ENCODE peak calls at places on chromosomes 5 and 9, in eight cellular contexts. A is activated naive CD8-positive, alpha-beta T cell treated with anti-CD3 and anti-CD28 coated beads for 36 hours; Q is neural progenitor cell; D is GM10248; B is bronchial epithelial cell; C is amygdala; O is H9; P is frontal cortex. U is an unnamed sample.

GRCh38 chr5:157540707-157541451 is 34.7 kb downstream of the ADAM19 start:
- DNase-seq in Q (peak), A (peak), O (no peak), P (no peak), D (peak), C (no peak), B (peak), U (peak)

GRCh38 chr5:159034083-159034824 is 65.5 kb downstream of the EBF1 start:
- DNase-seq in P (no peak), D (peak), B (no peak), O (no peak), C (no peak), Q (peak), A (no peak), U (peak)

GRCh38 chr9:80233102-80233843 is 661.5 kb downstream of the TLE4 start:
- DNase-seq in D (no peak), C (no peak), O (no peak), Q (no peak), B (no peak), P (no peak), A (no peak), U (no peak)

GRCh38 chr5:149166128-149166527 is 24.8 kb downstream of the ABLIM3 start:
- DNase-seq in P (no peak), O (no peak), B (peak), C (no peak), D (no peak), A (no peak), Q (no peak), U (no peak)

GRCh38 chr9:105401651-105402050 is 46.2 kb upstream of the FSD1L start:
- DNase-seq in P (no peak), D (no peak), B (no peak), O (no peak), Q (peak), C (no peak), A (no peak), U (no peak)

GRCh38 chr5:111043712-111044506 is 27.6 kb upstream of the TSLP start:
- DNase-seq in B (peak), O (peak), C (no peak), A (no peak), Q (peak), D (no peak), P (no peak), U (no peak)

GRCh38 chr5:172716796-172717313 is 54.1 kb downstream of the DUSP1 start:
- DNase-seq in Q (peak), C (no peak), D (peak), O (peak), A (peak), P (peak), B (peak), U (peak)

GRCh38 chr5:16364906-16365305 is 100.7 kb downstream of the ZNF622 start:
- DNase-seq in B (no peak), Q (no peak), O (no peak), P (no peak), D (no peak), C (no peak), A (no peak), U (no peak)

GRCh38 chr5:32794086-32794485 is 83.0 kb downstream of the NPR3 start:
- DNase-seq in B (peak), D (no peak), A (no peak), C (no peak), O (peak), P (no peak), Q (peak), U (no peak)

GRCh38 chr9:124010665-124011321 is 775 bp upstream of the LHX2 start:
- DNase-seq in Q (peak), O (no peak), P (no peak), B (no peak), D (no peak), C (no peak), A (no peak), U (no peak)

U was measured in MM.1S.